ENCODE peak calls at places on chromosome 14, in eight cellular contexts. Q is activated naive CD4-positive, alpha-beta T cell treated with anti-CD3 and anti-CD28 coated beads for 36 hours; S is activated CD4-positive, alpha-beta T cell treated with anti-CD3 and anti-CD28 coated beads, Interleukin-2, amount 50 U/mL, for 48 hours; L is RWPE2; M is GM20000; U is dermis microvascular lymphatic vessel endothelial cell; B is D341Med; X is NCI-H1105 treated with DMSO at 0.1 percent for 48 hours. A is an unnamed sample.

GRCh38 chr14:53032161-53032803 is 81.4 kb upstream of the FERMT2 start:
- DNase-seq in Q (no peak), S (no peak), L (no peak), M (no peak), U (no peak), B (no peak), X (no peak), A (no peak)

GRCh38 chr14:105881021-105881930 is 354.9 kb downstream of the TMEM121 start:
- DNase-seq in Q (peak), S (no peak), L (peak), M (no peak), U (no peak), B (peak), X (no peak), A (no peak)

GRCh38 chr14:24211311-24211710 is 2.0 kb downstream of the CHMP4A start:
- DNase-seq in Q (no peak), S (no peak), L (no peak), M (no peak), U (no peak), B (no peak), X (no peak), A (no peak)

GRCh38 chr14:57863471-57863870 is 2.4 kb downstream of the SLC35F4 start:
- DNase-seq in Q (no peak), S (no peak), L (no peak), M (no peak), U (no peak), B (no peak), X (no peak), A (no peak)

GRCh38 chr14:35368139-35368460 is 36.4 kb downstream of the NFKBIA start:
- DNase-seq in Q (peak), S (no peak), L (no peak), M (no peak), U (no peak), B (no peak), X (no peak), A (no peak)

GRCh38 chr14:20436363-20436755 is 393 bp upstream of the KLHL33 start:
- DNase-seq in Q (no peak), S (no peak), L (peak), M (no peak), U (no peak), B (no peak), X (no peak), A (no peak)

GRCh38 chr14:99191663-99192621 is 80.1 kb downstream of the BCL11B start:
- DNase-seq in Q (peak), S (no peak), L (no peak), M (no peak), U (peak), B (peak), X (peak), A (peak)

GRCh38 chr14:27485193-27485592 is 887.4 kb upstream of the NOVA1 start:
- DNase-seq in Q (no peak), S (no peak), L (no peak), M (no peak), U (no peak), B (no peak), X (no peak), A (no peak)

GRCh38 chr14:24055971-24056799 is 4.4 kb downstream of the CARMIL3 start:
- DNase-seq in Q (no peak), S (no peak), L (peak), M (no peak), U (no peak), B (peak), X (no peak), A (no peak)

GRCh38 chr14:68780358-68781160 is 12.3 kb downstream of the ZFP36L1 start:
- DNase-seq in Q (peak), S (peak), L (no peak), M (no peak), U (no peak), B (peak), X (no peak), A (peak)

GRCh38 chr14:77111021-77111420 is 13.0 kb downstream of the CIPC start:
- DNase-seq in Q (no peak), S (no peak), L (no peak), M (no peak), U (no peak), B (no peak), X (no peak), A (no peak)

GRCh38 chr14:30657606-30658163 is 35.6 kb downstream of the SCFD1 start:
- DNase-seq in Q (no peak), S (no peak), L (no peak), M (no peak), U (no peak), B (no peak), X (peak), A (no peak)

GRCh38 chr14:105465209-105466031 is 9.2 kb upstream of the CRIP2 start:
- DNase-seq in Q (no peak), S (no peak), L (no peak), M (no peak), U (no peak), B (no peak), X (no peak), A (no peak)

GRCh38 chr14:104941508-104942365 is 17.1 kb downstream of the PLD4 start:
- DNase-seq in Q (no peak), S (no peak), L (peak), M (no peak), U (no peak), B (no peak), X (no peak), A (no peak)

GRCh38 chr14:89625208-89625987 is 208.4 kb upstream of the FOXN3 start:
- DNase-seq in Q (no peak), S (no peak), L (no peak), M (no peak), U (no peak), B (no peak), X (peak), A (no peak)

GRCh38 chr14:68510951-68511726 is 281.7 kb downstream of the ZFP36L1 start:
- DNase-seq in Q (no peak), S (no peak), L (no peak), M (no peak), U (no peak), B (no peak), X (no peak), A (no peak)

GRCh38 chr14:50768693-50769092 is 62.3 kb downstream of the NIN start:
- DNase-seq in Q (no peak), S (no peak), L (no peak), M (no peak), U (no peak), B (no peak), X (no peak), A (no peak)

GRCh38 chr14:21093769-21094681 is 4.4 kb downstream of the ZNF219 start:
- DNase-seq in Q (no peak), S (no peak), L (no peak), M (no peak), U (no peak), B (peak), X (peak), A (no peak)

GRCh38 chr14:100608586-100609330 is 21.5 kb upstream of the BEGAIN start:
- DNase-seq in Q (no peak), S (no peak), L (peak), M (no peak), U (no peak), B (no peak), X (no peak), A (no peak)

GRCh38 chr14:94989946-94990345 is 167.4 kb downstream of the DICER1 start:
- DNase-seq in Q (no peak), S (no peak), L (no peak), M (no peak), U (no peak), B (no peak), X (peak), A (no peak)

GRCh38 chr14:57391609-57392195 is 1.3 kb downstream of the NAA30 start:
- DNase-seq in Q (no peak), S (peak), L (no peak), M (no peak), U (no peak), B (peak), X (peak), A (no peak)

GRCh38 chr14:103700753-103701490 is 14.3 kb downstream of the XRCC3 start:
- DNase-seq in Q (no peak), S (no peak), L (no peak), M (no peak), U (no peak), B (no peak), X (no peak), A (no peak)

GRCh38 chr14:55157080-55157479 is 28.0 kb downstream of the LGALS3 start:
- DNase-seq in Q (no peak), S (no peak), L (no peak), M (no peak), U (no peak), B (no peak), X (no peak), A (no peak)

GRCh38 chr14:78836777-78837176 is 666.6 kb downstream of the NRXN3 start:
- DNase-seq in Q (peak), S (peak), L (no peak), M (peak), U (no peak), B (peak), X (peak), A (peak)

GRCh38 chr14:92693998-92694780 is 54.2 kb downstream of the LGMN start:
- DNase-seq in Q (peak), S (no peak), L (peak), M (no peak), U (no peak), B (no peak), X (no peak), A (no peak)

GRCh38 chr14:103122578-103123127 is 608 bp upstream of the TNFAIP2 start:
- DNase-seq in Q (no peak), S (no peak), L (no peak), M (no peak), U (no peak), B (no peak), X (peak), A (no peak)

GRCh38 chr14:91911474-91912032 is 35.9 kb downstream of the FBLN5 start:
- DNase-seq in Q (peak), S (peak), L (no peak), M (peak), U (peak), B (peak), X (peak), A (peak)

GRCh38 chr14:62162998-62163589 is 400.9 kb downstream of the SNAPC1 start:
- DNase-seq in Q (peak), S (peak), L (no peak), M (peak), U (peak), B (peak), X (peak), A (no peak)

GRCh38 chr14:64604854-64605253 is 55.1 kb downstream of the PPP1R36 start:
- DNase-seq in Q (no peak), S (no peak), L (no peak), M (no peak), U (no peak), B (no peak), X (no peak), A (no peak)

GRCh38 chr14:63203618-63204406 is 431 bp upstream of the RHOJ start:
- DNase-seq in Q (peak), S (no peak), L (no peak), M (no peak), U (peak), B (no peak), X (peak), A (no peak)

GRCh38 chr14:24818054-24818822 is 184.2 kb upstream of the GZMB start:
- DNase-seq in Q (no peak), S (no peak), L (no peak), M (no peak), U (peak), B (no peak), X (no peak), A (no peak)

GRCh38 chr14:63964063-63964462 is 111.3 kb downstream of the SYNE2 start:
- DNase-seq in Q (no peak), S (no peak), L (no peak), M (no peak), U (no peak), B (no peak), X (peak), A (no peak)

GRCh38 chr14:68628605-68629310 is 164.1 kb downstream of the ZFP36L1 start:
- DNase-seq in Q (peak), S (peak), L (peak), M (no peak), U (no peak), B (no peak), X (no peak), A (peak)

GRCh38 chr14:91365552-91365951 is 52.1 kb downstream of the CCDC88C start:
- DNase-seq in Q (no peak), S (no peak), L (no peak), M (no peak), U (no peak), B (no peak), X (no peak), A (no peak)

GRCh38 chr14:51692646-51693045 is 40.9 kb downstream of the FRMD6 start:
- DNase-seq in Q (no peak), S (no peak), L (no peak), M (no peak), U (no peak), B (no peak), X (no peak), A (no peak)

GRCh38 chr14:102474934-102475333 is 34.6 kb downstream of the ANKRD9 start:
- DNase-seq in Q (no peak), S (no peak), L (peak), M (no peak), U (no peak), B (no peak), X (peak), A (no peak)

GRCh38 chr14:91154851-91155625 is 41.2 kb downstream of the DGLUCY start:
- DNase-seq in Q (peak), S (no peak), L (no peak), M (no peak), U (peak), B (peak), X (peak), A (no peak)